ENCODE peak calls at places on chromosomes 2 and 18, in ten cellular contexts. R, X, Z, D, V, Y, G, H, O and C are unnamed samples.

GRCh38 chr2:73859721-73860586 is 31.2 kb downstream of the STAMBP start:
- DNase-seq in R (no peak), X (peak), Z (no peak), D (no peak), V (peak), Y (peak), G (no peak), H (peak), O (peak), C (no peak)

GRCh38 chr2:30267161-30267568 is 35.8 kb downstream of the LBH start:
- DNase-seq in R (no peak), X (peak), Z (no peak), D (peak), V (no peak), Y (no peak), G (no peak), H (no peak), O (no peak), C (no peak)

GRCh38 chr2:84243788-84244627 is 215.1 kb downstream of the SUCLG1 start:
- DNase-seq in R (no peak), X (no peak), Z (no peak), D (no peak), V (no peak), Y (no peak), G (no peak), H (peak), O (no peak), C (no peak)

GRCh38 chr2:119142822-119143221 is 15.7 kb downstream of the C1QL2 start:
- DNase-seq in R (no peak), X (no peak), Z (no peak), D (no peak), V (peak), Y (no peak), G (peak), H (no peak), O (no peak), C (no peak)

GRCh38 chr2:173599821-173600354 is 245.2 kb downstream of the CDCA7 start:
- DNase-seq in R (no peak), X (no peak), Z (no peak), D (no peak), V (no peak), Y (no peak), G (no peak), H (no peak), O (peak), C (no peak)

GRCh38 chr2:216698895-216699294 is 3.5 kb upstream of the IGFBP5 start:
- DNase-seq in R (no peak), X (no peak), Z (no peak), D (no peak), V (peak), Y (peak), G (peak), H (peak), O (peak), C (no peak)

GRCh38 chr2:232955856-232956255 is 57.2 kb downstream of the NGEF start:
- DNase-seq in R (no peak), X (no peak), Z (no peak), D (peak), V (no peak), Y (no peak), G (no peak), H (no peak), O (no peak), C (no peak)

GRCh38 chr2:20065885-20066602 is 14.6 kb upstream of the LAPTM4A start:
- DNase-seq in R (no peak), X (no peak), Z (peak), D (no peak), V (peak), Y (peak), G (peak), H (peak), O (peak), C (no peak)

GRCh38 chr2:149125031-149125725 is 86.7 kb downstream of the LYPD6B start:
- DNase-seq in R (no peak), X (no peak), Z (peak), D (no peak), V (peak), Y (no peak), G (peak), H (peak), O (no peak), C (no peak)

GRCh38 chr18:45542043-45542442 is 73.2 kb upstream of the SLC14A2 start:
- DNase-seq in R (no peak), X (no peak), Z (no peak), D (no peak), V (no peak), Y (no peak), G (no peak), H (no peak), O (no peak), C (no peak)

GRCh38 chr2:170339324-170339723 is 161.4 kb downstream of the MYO3B start:
- DNase-seq in R (no peak), X (no peak), Z (no peak), D (no peak), V (no peak), Y (no peak), G (peak), H (no peak), O (no peak), C (no peak)

GRCh38 chr2:37026050-37026449 is 58.1 kb downstream of the HEATR5B start:
- DNase-seq in R (no peak), X (no peak), Z (no peak), D (no peak), V (no peak), Y (peak), G (peak), H (peak), O (peak), C (peak)

GRCh38 chr2:236726701-236727450 is 157.3 kb downstream of the ACKR3 start:
- DNase-seq in R (no peak), X (no peak), Z (no peak), D (no peak), V (no peak), Y (no peak), G (no peak), H (no peak), O (no peak), C (no peak)

GRCh38 chr2:67436221-67436620 is 39.1 kb downstream of the ETAA1 start:
- DNase-seq in R (no peak), X (no peak), Z (no peak), D (no peak), V (no peak), Y (no peak), G (no peak), H (no peak), O (peak), C (no peak)

GRCh38 chr2:177531706-177532105 is 139.1 kb downstream of the AGPS start:
- DNase-seq in R (no peak), X (no peak), Z (no peak), D (no peak), V (no peak), Y (no peak), G (no peak), H (no peak), O (no peak), C (no peak)

GRCh38 chr2:85578243-85579180 is 1.1 kb downstream of the VAMP8 start:
- DNase-seq in R (no peak), X (peak), Z (peak), D (peak), V (peak), Y (no peak), G (no peak), H (no peak), O (no peak), C (no peak)

GRCh38 chr2:190469770-190470169 is 61.6 kb downstream of the MFSD6 start:
- DNase-seq in R (no peak), X (no peak), Z (no peak), D (no peak), V (peak), Y (peak), G (peak), H (peak), O (peak), C (no peak)

GRCh38 chr2:47776621-47777020 is 6.3 kb upstream of the MSH6 start:
- DNase-seq in R (no peak), X (no peak), Z (no peak), D (no peak), V (no peak), Y (no peak), G (no peak), H (no peak), O (no peak), C (no peak)

GRCh38 chr2:84534225-84534624 is 17.9 kb downstream of the DNAH6 start:
- DNase-seq in R (no peak), X (no peak), Z (no peak), D (no peak), V (no peak), Y (no peak), G (no peak), H (no peak), O (no peak), C (no peak)

GRCh38 chr2:127552846-127553245 is 17.4 kb downstream of the MYO7B start:
- DNase-seq in R (no peak), X (no peak), Z (no peak), D (no peak), V (no peak), Y (no peak), G (no peak), H (no peak), O (no peak), C (no peak)

GRCh38 chr2:102331311-102331980 is 20.1 kb downstream of the IL1RL1 start:
- DNase-seq in R (no peak), X (no peak), Z (no peak), D (no peak), V (no peak), Y (no peak), G (no peak), H (no peak), O (no peak), C (no peak)

GRCh38 chr2:61538920-61539559 is 884 bp upstream of the XPO1 start:
- DNase-seq in R (no peak), X (peak), Z (no peak), D (peak), V (peak), Y (peak), G (peak), H (peak), O (peak), C (no peak)

GRCh38 chr2:40041983-40042382 is 262.9 kb upstream of the THUMPD2 start:
- DNase-seq in R (no peak), X (no peak), Z (no peak), D (no peak), V (peak), Y (no peak), G (no peak), H (no peak), O (peak), C (no peak)

GRCh38 chr2:236889791-236890704 is 195.6 kb upstream of the COPS8 start:
- DNase-seq in R (no peak), X (no peak), Z (no peak), D (no peak), V (no peak), Y (no peak), G (no peak), H (no peak), O (no peak), C (no peak)

GRCh38 chr2:11582526-11583202 is 48.8 kb downstream of the GREB1 start:
- DNase-seq in R (no peak), X (peak), Z (peak), D (peak), V (peak), Y (peak), G (peak), H (peak), O (peak), C (peak)

GRCh38 chr2:231245253-231246094 is 47.0 kb downstream of the ARMC9 start:
- DNase-seq in R (no peak), X (no peak), Z (peak), D (peak), V (peak), Y (peak), G (no peak), H (peak), O (no peak), C (no peak)

GRCh38 chr18:46333371-46334199 is 229.4 kb downstream of the HAUS1 start:
- DNase-seq in R (no peak), X (peak), Z (no peak), D (no peak), V (peak), Y (peak), G (peak), H (peak), O (peak), C (no peak)

GRCh38 chr2:102001767-102002142 is 10.0 kb downstream of the IL1R2 start:
- DNase-seq in R (no peak), X (no peak), Z (no peak), D (no peak), V (no peak), Y (no peak), G (peak), H (peak), O (no peak), C (no peak)

GRCh38 chr18:71322201-71322600 is 1033.4 kb downstream of the SOCS6 start:
- DNase-seq in R (no peak), X (no peak), Z (no peak), D (no peak), V (no peak), Y (no peak), G (no peak), H (no peak), O (no peak), C (no peak)

GRCh38 chr18:13543144-13543543 is 183.2 kb downstream of the FAM210A start:
- DNase-seq in R (no peak), X (no peak), Z (no peak), D (no peak), V (no peak), Y (no peak), G (no peak), H (no peak), O (no peak), C (no peak)

GRCh38 chr18:13101659-13101992 is 110.5 kb downstream of the CEP192 start:
- DNase-seq in R (no peak), X (no peak), Z (no peak), D (no peak), V (no peak), Y (no peak), G (no peak), H (no peak), O (no peak), C (no peak)

GRCh38 chr2:14756981-14757657 is 124.6 kb downstream of the LRATD1 start:
- DNase-seq in R (no peak), X (no peak), Z (no peak), D (no peak), V (peak), Y (peak), G (no peak), H (peak), O (peak), C (no peak)

GRCh38 chr2:237092920-237093781 is 7.5 kb downstream of the COPS8 start:
- DNase-seq in R (no peak), X (no peak), Z (no peak), D (no peak), V (no peak), Y (peak), G (peak), H (peak), O (peak), C (no peak)

GRCh38 chr2:232436381-232437129 is 19.4 kb upstream of the ALPI start:
- DNase-seq in R (no peak), X (no peak), Z (no peak), D (no peak), V (no peak), Y (no peak), G (no peak), H (no peak), O (peak), C (no peak)

GRCh38 chr2:200184748-200185574 is 121.5 kb upstream of the SPATS2L start:
- DNase-seq in R (no peak), X (no peak), Z (no peak), D (no peak), V (no peak), Y (no peak), G (no peak), H (no peak), O (no peak), C (no peak)

GRCh38 chr18:63949068-63949737 is at the start of gene HMSD:
- DNase-seq in R (no peak), X (peak), Z (peak), D (peak), V (peak), Y (peak), G (peak), H (peak), O (peak), C (no peak)

GRCh38 chr2:15941483-15941853 is 1.1 kb downstream of the MYCN start:
- DNase-seq in R (no peak), X (no peak), Z (no peak), D (no peak), V (peak), Y (no peak), G (peak), H (no peak), O (no peak), C (peak)

GRCh38 chr18:6363216-6363615 is 51.5 kb downstream of the L3MBTL4 start:
- DNase-seq in R (no peak), X (no peak), Z (no peak), D (no peak), V (no peak), Y (no peak), G (no peak), H (no peak), O (no peak), C (no peak)

GRCh38 chr2:60553496-60553991 is at the start of gene BCL11A:
- DNase-seq in R (no peak), X (no peak), Z (peak), D (peak), V (peak), Y (peak), G (peak), H (peak), O (peak), C (no peak)